ENCODE peak calls at places on chromosomes 6 and 20, in four cellular contexts. F is K562, V is HepG2, T is GM12878. S is an unnamed sample.

GRCh38 chr6:57173056-57173885 is 1.1 kb downstream of the BAG2 start:
- DNase-seq in F (no peak), V (peak; percentile 34), T (no peak), S (peak; percentile 21)

GRCh38 chr6:157381631-157382621 is 936 bp downstream of the ZDHHC14 start:
- DNase-seq in F (peak; percentile 83), V (peak; percentile 36), T (no peak), S (peak; percentile 38)

GRCh38 chr6:11295969-11296368 is 63.5 kb upstream of the NEDD9 start:
- DNase-seq in F (no peak), V (no peak), T (no peak), S (no peak)

GRCh38 chr20:48604936-48605335 is 222.9 kb downstream of the PREX1 start:
- DNase-seq in F (no peak), V (no peak), T (no peak), S (no peak)

GRCh38 chr6:159973951-159974350 is 5.1 kb downstream of the IGF2R start:
- DNase-seq in F (no peak), V (peak; percentile 64), T (no peak), S (peak; percentile 7)

GRCh38 chr20:38304845-38305447 is 990 bp downstream of the BPI start:
- DNase-seq in F (peak; percentile 47), V (peak; percentile 31), T (no peak), S (peak; percentile 43)

GRCh38 chr6:48744948-48745347 is 634.0 kb upstream of the PTCHD4 start:
- DNase-seq in F (no peak), V (no peak), T (no peak), S (no peak)

GRCh38 chr20:208937-209566 is 18.0 kb upstream of the DEFB129 start:
- DNase-seq in F (peak; percentile 11), V (peak; percentile 64), T (no peak), S (peak; percentile 72)

DNA sequence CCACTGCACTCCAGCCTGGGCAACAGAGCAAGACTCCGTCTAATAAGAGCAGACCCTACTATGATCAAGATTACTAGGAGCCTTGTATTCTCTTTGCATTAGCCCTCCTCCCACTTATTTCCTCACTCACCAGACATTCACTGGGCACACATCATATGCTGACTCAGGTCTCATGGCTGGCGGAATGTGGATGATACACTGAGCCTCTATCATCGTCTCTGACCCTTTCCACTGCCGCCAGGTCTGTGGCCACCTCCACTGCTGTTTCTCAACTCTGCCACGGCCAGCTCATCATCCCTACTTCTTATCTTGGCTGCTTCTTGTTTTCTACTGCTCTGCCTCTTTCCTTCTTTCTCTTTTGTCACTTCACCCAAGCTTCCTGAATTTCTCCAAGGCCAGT is 161.0 kb downstream of the BACH2 start:
- DNase-seq in F (no peak), V (no peak), T (no peak), S (peak; percentile 6)
- TF ChIP-seq POLR2A in F (no peak), V (no peak), T (no peak), S (no peak)

DNA sequence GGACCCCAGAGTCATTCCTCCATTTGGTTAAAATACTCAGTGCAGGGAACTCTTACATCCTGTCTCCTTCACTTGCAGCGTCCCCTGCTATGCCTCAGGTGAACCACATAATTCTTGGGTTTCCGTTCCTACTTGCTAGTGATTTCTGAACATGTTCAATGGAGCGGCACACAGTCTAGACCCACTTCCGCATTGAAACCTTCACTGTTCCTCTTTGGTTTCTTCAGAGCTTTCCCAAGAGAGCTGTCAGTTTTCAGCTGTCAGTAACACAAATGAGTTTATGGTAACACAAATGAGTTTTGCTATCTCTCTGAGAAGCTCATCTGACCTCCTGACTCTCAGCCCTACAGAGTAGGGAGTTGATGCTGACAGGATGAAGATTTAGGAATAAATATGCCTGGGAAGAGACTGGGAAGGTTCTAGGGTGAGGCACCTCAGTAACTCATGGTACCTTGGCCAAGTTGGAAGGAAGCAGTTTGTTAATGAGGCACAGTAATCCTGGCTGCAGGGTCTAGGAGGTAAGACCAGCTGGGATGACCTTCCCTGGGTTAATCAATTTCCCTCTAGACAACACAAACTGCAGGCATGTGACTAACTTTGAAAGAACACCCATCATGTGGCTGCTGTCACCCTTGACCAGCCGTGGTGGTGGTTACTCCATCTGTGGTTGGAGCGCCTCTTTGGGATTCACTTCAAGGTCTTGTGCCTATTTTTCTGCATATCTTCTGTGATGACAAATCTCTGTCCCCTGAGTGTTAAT is 5.4 kb downstream of the SYS1 start:
- DNase-seq in F (no peak), V (no peak), T (peak; percentile 99), S (no peak)
- TF ChIP-seq CHD4 in F (no peak), V (no peak), T (peak; percentile 12), S (no peak)

GRCh38 chr6:90397047-90397446 is 100.4 kb upstream of the BACH2 start:
- DNase-seq in F (peak; percentile 33), V (no peak), T (no peak), S (no peak)

GRCh38 chr6:90401933-90402830 is 105.5 kb upstream of the BACH2 start:
- DNase-seq in F (peak; percentile 33), V (no peak), T (no peak), S (no peak)

GRCh38 chr6:90399970-90400369 is 103.3 kb upstream of the BACH2 start:
- DNase-seq in F (no peak), V (no peak), T (no peak), S (no peak)

GRCh38 chr6:90402831-90403192 is 106.2 kb upstream of the BACH2 start:
- DNase-seq in F (no peak), V (no peak), T (no peak), S (no peak)

DNA sequence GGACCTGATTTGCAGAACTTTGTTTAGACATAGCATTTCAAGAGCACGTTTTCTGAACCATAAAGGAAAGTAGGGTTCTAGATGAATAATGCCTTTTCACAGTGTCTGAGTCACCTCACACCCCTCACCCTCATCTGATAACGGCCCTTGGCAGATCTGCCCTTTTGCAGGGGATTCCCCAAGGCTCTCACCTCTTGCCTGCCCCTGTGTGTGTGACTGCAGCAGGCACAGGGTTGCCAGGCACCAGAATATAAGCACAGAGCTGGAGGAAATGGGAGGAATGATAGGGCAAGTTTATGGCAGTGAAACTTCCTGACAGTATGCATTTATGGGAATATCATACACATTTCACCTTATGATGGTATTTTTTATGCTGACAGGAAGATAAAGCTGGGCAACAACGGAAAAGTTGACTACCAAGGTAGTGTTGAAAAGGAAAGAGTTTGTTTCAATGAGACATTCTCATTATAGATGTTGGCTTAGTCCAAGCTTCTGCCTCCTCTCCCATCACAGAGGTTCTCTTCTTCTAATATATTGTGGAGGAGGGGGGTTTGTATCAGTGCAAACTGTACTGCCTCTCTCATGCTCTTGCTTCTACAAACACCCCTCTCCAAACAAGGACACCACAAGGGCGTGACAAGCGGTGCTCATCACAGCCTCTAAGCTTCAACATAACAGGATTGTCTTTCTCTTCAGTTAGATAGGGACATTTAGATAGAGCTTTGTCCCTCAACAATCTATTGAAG is 101.5 kb upstream of the BACH2 start:
- DNase-seq in F (no peak), V (no peak), T (no peak), S (peak; percentile 22)
- TF ChIP-seq CEBPB in F (no peak), V (no peak), T (no peak), S (no peak)

GRCh38 chr6:129490551-129491245 is 219.3 kb downstream of the ARHGAP18 start:
- DNase-seq in F (peak; percentile 48), V (peak; percentile 43), T (peak; percentile 68), S (peak; percentile 78)
- TF ChIP-seq POLR2A in F (peak; percentile 35), V (no peak), T (no peak), S (no peak)

DNA sequence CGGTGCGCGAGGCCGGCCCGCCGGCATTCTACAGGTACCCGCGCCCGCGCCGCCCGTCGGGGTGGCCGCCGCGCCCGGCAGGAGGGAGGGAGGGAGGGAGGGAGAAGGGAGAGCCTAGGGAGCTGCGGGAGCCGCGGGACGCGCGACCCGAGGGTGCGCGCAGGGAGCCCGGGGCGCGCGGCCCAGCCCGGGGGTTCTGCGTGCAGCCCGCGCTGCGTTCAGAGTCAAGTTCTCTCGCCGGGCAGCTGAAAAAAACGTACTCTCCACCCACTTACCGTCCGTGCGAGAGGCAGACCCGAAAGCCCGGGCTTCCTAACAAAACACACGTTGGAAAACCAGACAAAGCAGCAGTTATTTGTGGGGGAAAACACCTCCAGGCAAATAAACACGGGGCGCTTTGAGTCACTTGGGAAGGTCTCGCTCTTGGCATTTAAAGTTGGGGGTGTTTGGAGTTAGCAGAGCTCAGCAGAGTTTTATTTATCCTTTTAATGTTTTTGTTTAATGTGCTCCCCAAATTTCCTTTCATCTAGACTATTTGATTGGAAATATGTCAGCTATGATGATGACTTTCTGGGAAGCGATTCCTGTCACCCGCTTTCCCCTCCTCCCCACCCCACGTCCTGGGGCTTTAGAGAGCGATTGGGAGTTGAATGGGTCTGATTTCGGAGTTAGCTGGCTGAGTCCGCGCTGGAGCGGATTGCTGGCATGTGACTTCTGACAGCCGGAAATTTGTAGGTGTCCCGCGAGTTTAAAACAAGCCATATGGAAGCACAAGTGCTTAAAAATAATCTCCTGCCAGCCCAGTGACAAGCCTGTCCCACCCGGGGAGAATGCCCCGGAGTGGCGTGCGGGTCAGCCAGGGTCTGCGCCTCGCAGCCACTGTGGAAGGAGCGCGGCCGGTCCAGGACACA is 1.1 kb downstream of the ESR1 start:
- DNase-seq in F (no peak), V (no peak), T (no peak), S (no peak)
- TF ChIP-seq CHD4 in F (no peak), V (no peak), T (no peak), S (no peak)

S was measured in A549.